ENCODE peak calls at places on chromosomes 12 and 14, in nine cellular contexts. D, J, F, Q, U, Y, I, T and B are unnamed samples.

GRCh38 chr14:21219120-21219519 is 50.1 kb downstream of the HNRNPC start:
- DNase-seq in U (no peak), T (no peak), D (no peak), I (no peak), F (no peak), Y (no peak), J (no peak), Q (no peak), B (no peak)

GRCh38 chr14:69963966-69964365 is 84.8 kb downstream of the SMOC1 start:
- DNase-seq in F (no peak), Y (no peak), I (no peak), J (no peak), D (no peak), Q (no peak), T (no peak), U (no peak), B (no peak)

GRCh38 chr12:4224211-4224878 is 49.2 kb upstream of the CCND2 start:
- DNase-seq in I (no peak), Q (no peak), U (no peak), T (no peak), D (no peak), F (no peak), Y (no peak), J (peak; percentile 44), B (no peak)

GRCh38 chr12:58413794-58414193 is 472.4 kb downstream of the ATP23 start:
- DNase-seq in Q (no peak), F (no peak), J (no peak), U (no peak), I (peak; percentile 85), D (peak; percentile 15), T (peak; percentile 66), Y (no peak), B (no peak)

GRCh38 chr14:105878554-105878953 is 352.2 kb downstream of the TMEM121 start:
- DNase-seq in I (no peak), T (no peak), D (no peak), Y (no peak), Q (no peak), U (no peak), F (no peak), J (no peak), B (no peak)

GRCh38 chr12:54352022-54352531 is 12.2 kb downstream of the GPR84 start:
- DNase-seq in Q (no peak), T (peak; percentile 61), U (no peak), Y (peak; percentile 69), D (peak; percentile 80), F (peak; percentile 90), I (peak; percentile 62), J (peak; percentile 93), B (no peak)

GRCh38 chr14:30194769-30195168 is 267.1 kb upstream of the PRKD1 start:
- DNase-seq in J (no peak), T (peak; percentile 91), I (peak; percentile 92), Q (no peak), U (no peak), Y (no peak), F (no peak), D (no peak), B (peak; percentile 81)

GRCh38 chr12:92573104-92573503 is 129.7 kb upstream of the PLEKHG7 start:
- DNase-seq in Q (no peak), D (no peak), U (no peak), T (no peak), F (no peak), J (no peak), Y (no peak), I (no peak), B (no peak)

GRCh38 chr14:61420326-61420725 is 98.9 kb downstream of the PRKCH start:
- DNase-seq in F (no peak), Y (no peak), J (no peak), U (peak; percentile 42), Q (no peak), D (peak; percentile 18), T (peak; percentile 52), I (no peak), B (peak; percentile 21)

GRCh38 chr14:55662757-55663156 is 82.8 kb downstream of the KTN1 start:
- DNase-seq in T (no peak), U (no peak), J (no peak), Q (no peak), I (no peak), D (no peak), F (no peak), Y (no peak), B (no peak)

GRCh38 chr12:57101892-57102695 is 9.1 kb downstream of the STAT6 start:
- DNase-seq in J (peak; percentile 17), F (no peak), Y (peak; percentile 15), U (peak; percentile 80), D (peak; percentile 52), I (no peak), Q (no peak), T (peak; percentile 17), B (no peak)

GRCh38 chr14:51006781-51007211 is 62.5 kb upstream of the PYGL start:
- DNase-seq in D (no peak), U (peak; percentile 10), F (no peak), J (peak; percentile 91), I (peak; percentile 74), T (no peak), Q (no peak), Y (peak; percentile 81), B (peak; percentile 96)

GRCh38 chr12:124456652-124457152 is 110.7 kb downstream of the NCOR2 start:
- DNase-seq in U (no peak), I (no peak), J (no peak), Y (no peak), Q (peak; percentile 67), T (no peak), D (no peak), F (no peak), B (no peak)

GRCh38 chr12:57524814-57525614 is 2.4 kb downstream of the MBD6 start:
- DNase-seq in I (no peak), Q (no peak), F (no peak), Y (no peak), T (no peak), D (no peak), U (no peak), J (peak; percentile 41), B (no peak)

GRCh38 chr12:25155031-25155576 is 39.9 kb downstream of the DNAI7 start:
- DNase-seq in Y (peak; percentile 3), I (peak; percentile 43), F (peak; percentile 54), Q (no peak), D (no peak), J (peak; percentile 39), T (peak; percentile 63), U (peak; percentile 76), B (peak; percentile 5)